ENCODE peak calls at places on chromosomes 11 and 22, in five cellular contexts. W is Right ventricle myocardium superior; R is stimulated activated CD4-positive, alpha-beta T cell treated with anti-CD3 and anti-CD28 coated beads, TNF-alpha, amount 100 ng/mL, for 24 hours; I is foreskin fibroblast; G is RPMI7951. H is an unnamed sample.

GRCh38 chr22:38925571-38926041 is 31.8 kb upstream of the APOBEC3A start:
- DNase-seq in W (no peak), R (no peak), G (peak), I (peak), H (no peak)

GRCh38 chr22:26023104-26023775 is 146.0 kb upstream of the SEZ6L start:
- DNase-seq in W (no peak), G (no peak), I (no peak), R (no peak), H (no peak)

GRCh38 chr22:30309981-30310672 is 16.6 kb downstream of the TBC1D10A start:
- DNase-seq in I (peak), R (no peak), W (peak), G (no peak), H (no peak)

GRCh38 chr11:20088368-20089260 is 71.7 kb downstream of the DBX1 start:
- DNase-seq in R (no peak), W (no peak), G (no peak), I (no peak), H (no peak)

GRCh38 chr22:27993201-27993635 is 74.2 kb upstream of the PITPNB start:
- DNase-seq in W (no peak), G (no peak), R (no peak), I (no peak), H (peak)

GRCh38 chr11:75557649-75558494 is 4.2 kb upstream of the SERPINH1 start:
- DNase-seq in W (peak), R (no peak), I (peak), G (peak), H (no peak)

GRCh38 chr22:24333301-24333700 is 62.7 kb downstream of the SPECC1L start:
- DNase-seq in I (peak), W (no peak), R (no peak), G (peak), H (no peak)

GRCh38 chr22:31287818-31288495 is 4.3 kb downstream of the PIK3IP1 start:
- DNase-seq in W (no peak), G (no peak), I (no peak), R (no peak), H (peak)

GRCh38 chr11:69821511-69822040 is 2.4 kb upstream of the FGF3 start:
- DNase-seq in G (no peak), I (no peak), W (no peak), R (no peak), H (no peak)

GRCh38 chr22:47015589-47016178 is 253.2 kb downstream of the TBC1D22A start:
- DNase-seq in R (no peak), I (no peak), W (no peak), G (no peak), H (peak)

GRCh38 chr11:94776351-94777321 is 8.5 kb downstream of the AMOTL1 start:
- DNase-seq in R (no peak), W (no peak), G (peak), I (peak), H (no peak)

GRCh38 chr11:117230981-117231636 is 764 bp downstream of the PCSK7 start:
- DNase-seq in I (no peak), W (no peak), R (no peak), G (no peak), H (no peak)

GRCh38 chr11:76801736-76802135 is 18.6 kb downstream of the TSKU start:
- DNase-seq in I (no peak), G (no peak), W (no peak), R (no peak), H (no peak)

GRCh38 chr22:44569516-44569915 is 71.5 kb upstream of the RTL6 start:
- DNase-seq in G (no peak), I (no peak), W (no peak), R (no peak), H (peak)

GRCh38 chr11:10742460-10743208 is 8.4 kb upstream of the CTR9 start:
- DNase-seq in I (peak), G (peak), R (no peak), W (no peak), H (no peak)

H was measured in mesenteric fat pad.